ENCODE peak calls at places on chromosomes 1 and 21, in nine cellular contexts. D, F, S, B, L, Q, E, O and V are unnamed samples.

GRCh38 chr1:175043824-175044223 is 20.6 kb upstream of the MRPS14 start:
- DNase-seq in D (no peak), F (no peak), S (no peak), B (no peak), L (no peak), Q (no peak), E (peak; percentile 6), O (no peak), V (no peak)

GRCh38 chr1:94194079-94194478 is 43.3 kb downstream of the ARHGAP29 start:
- DNase-seq in D (no peak), F (no peak), S (no peak), B (no peak), L (no peak), Q (no peak), E (no peak), O (no peak), V (no peak)

GRCh38 chr1:81242103-81242502 is 558.6 kb upstream of the ADGRL2 start:
- DNase-seq in D (no peak), F (no peak), S (no peak), B (no peak), L (no peak), Q (no peak), E (no peak), O (no peak), V (no peak)

GRCh38 chr1:43073490-43074230 is 98.4 kb downstream of the EBNA1BP2 start:
- DNase-seq in D (peak; percentile 71), F (peak; percentile 86), S (peak; percentile 55), B (peak; percentile 67), L (peak; percentile 83), Q (peak; percentile 79), E (peak; percentile 88), O (peak; percentile 77), V (peak; percentile 78)

GRCh38 chr21:8988696-8989095 is 1532.7 kb upstream of the TPTE start:
- DNase-seq in D (no peak), F (no peak), S (no peak), B (no peak), L (no peak), Q (no peak), E (no peak), O (no peak), V (peak; percentile 83)

GRCh38 chr21:44421901-44422840 is 33.1 kb upstream of the LRRC3 start:
- DNase-seq in D (no peak), F (no peak), S (no peak), B (no peak), L (no peak), Q (no peak), E (no peak), O (no peak), V (no peak)

GRCh38 chr1:212630159-212630900 is 21.8 kb downstream of the ATF3 start:
- DNase-seq in D (no peak), F (peak; percentile 66), S (peak; percentile 71), B (peak; percentile 42), L (peak; percentile 77), Q (peak; percentile 73), E (peak; percentile 81), O (peak; percentile 62), V (peak; percentile 58)

GRCh38 chr1:8396083-8396911 is 78.4 kb downstream of the SLC45A1 start:
- DNase-seq in D (peak; percentile 49), F (peak; percentile 66), S (no peak), B (peak; percentile 83), L (no peak), Q (no peak), E (peak; percentile 76), O (no peak), V (peak; percentile 80)

GRCh38 chr21:45465611-45466329 is 60.8 kb downstream of the COL18A1 start:
- DNase-seq in D (no peak), F (no peak), S (no peak), B (no peak), L (no peak), Q (no peak), E (no peak), O (no peak), V (no peak)

GRCh38 chr1:58555393-58555792 is 8.9 kb upstream of the OMA1 start:
- DNase-seq in D (no peak), F (no peak), S (no peak), B (no peak), L (no peak), Q (no peak), E (no peak), O (no peak), V (no peak)

GRCh38 chr21:37552496-37553399 is 186.2 kb downstream of the DYRK1A start:
- DNase-seq in D (no peak), F (no peak), S (no peak), B (no peak), L (no peak), Q (no peak), E (no peak), O (no peak), V (no peak)

GRCh38 chr1:206590025-206590834 is 22.0 kb downstream of the EIF2D start:
- DNase-seq in D (peak; percentile 64), F (peak; percentile 34), S (no peak), B (peak; percentile 53), L (peak; percentile 40), Q (peak; percentile 34), E (peak; percentile 51), O (peak; percentile 96), V (peak; percentile 66)

GRCh38 chr1:202852163-202852904 is 36.6 kb downstream of the RABIF start:
- DNase-seq in D (peak; percentile 59), F (peak; percentile 80), S (peak; percentile 45), B (peak; percentile 62), L (peak; percentile 74), Q (peak; percentile 70), E (peak; percentile 84), O (peak; percentile 70), V (peak; percentile 63)

GRCh38 chr1:87250336-87250735 is 78.3 kb upstream of the LMO4 start:
- DNase-seq in D (no peak), F (no peak), S (no peak), B (no peak), L (no peak), Q (no peak), E (no peak), O (no peak), V (no peak)

GRCh38 chr1:208475951-208476824 is 232.0 kb upstream of the PLXNA2 start:
- DNase-seq in D (no peak), F (peak; percentile 9), S (no peak), B (peak; percentile 20), L (no peak), Q (peak; percentile 40), E (peak; percentile 26), O (no peak), V (no peak)

GRCh38 chr21:31641416-31641922 is 18.0 kb upstream of the SOD1 start:
- DNase-seq in D (no peak), F (no peak), S (no peak), B (no peak), L (no peak), Q (no peak), E (no peak), O (no peak), V (no peak)

GRCh38 chr1:116556289-116557006 is 14.4 kb downstream of the CD58 start:
- DNase-seq in D (peak; percentile 96), F (peak; percentile 97), S (peak; percentile 30), B (peak; percentile 84), L (peak; percentile 61), Q (no peak), E (peak; percentile 74), O (peak; percentile 95), V (peak; percentile 86)
- TF ChIP-seq CTCF in D (no peak), F (no peak), S (no peak), B (no peak), L (no peak), Q (no peak), E (no peak), O (no peak), V (no peak)

GRCh38 chr1:225736651-225737097 is 41.0 kb upstream of the SRP9 start:
- DNase-seq in D (no peak), F (peak; percentile 29), S (no peak), B (no peak), L (no peak), Q (no peak), E (peak; percentile 25), O (peak; percentile 37), V (peak; percentile 18)

GRCh38 chr1:225733254-225733653 is 44.4 kb upstream of the SRP9 start:
- DNase-seq in D (no peak), F (peak; percentile 31), S (no peak), B (no peak), L (no peak), Q (no peak), E (peak; percentile 24), O (no peak), V (no peak)

GRCh38 chr1:225737179-225737578 is 40.4 kb upstream of the SRP9 start:
- DNase-seq in D (no peak), F (no peak), S (no peak), B (no peak), L (no peak), Q (no peak), E (no peak), O (peak; percentile 77), V (peak; percentile 23)

GRCh38 chr1:225737866-225738265 is 39.8 kb upstream of the SRP9 start:
- DNase-seq in D (no peak), F (no peak), S (no peak), B (no peak), L (no peak), Q (no peak), E (no peak), O (no peak), V (no peak)

DNA sequence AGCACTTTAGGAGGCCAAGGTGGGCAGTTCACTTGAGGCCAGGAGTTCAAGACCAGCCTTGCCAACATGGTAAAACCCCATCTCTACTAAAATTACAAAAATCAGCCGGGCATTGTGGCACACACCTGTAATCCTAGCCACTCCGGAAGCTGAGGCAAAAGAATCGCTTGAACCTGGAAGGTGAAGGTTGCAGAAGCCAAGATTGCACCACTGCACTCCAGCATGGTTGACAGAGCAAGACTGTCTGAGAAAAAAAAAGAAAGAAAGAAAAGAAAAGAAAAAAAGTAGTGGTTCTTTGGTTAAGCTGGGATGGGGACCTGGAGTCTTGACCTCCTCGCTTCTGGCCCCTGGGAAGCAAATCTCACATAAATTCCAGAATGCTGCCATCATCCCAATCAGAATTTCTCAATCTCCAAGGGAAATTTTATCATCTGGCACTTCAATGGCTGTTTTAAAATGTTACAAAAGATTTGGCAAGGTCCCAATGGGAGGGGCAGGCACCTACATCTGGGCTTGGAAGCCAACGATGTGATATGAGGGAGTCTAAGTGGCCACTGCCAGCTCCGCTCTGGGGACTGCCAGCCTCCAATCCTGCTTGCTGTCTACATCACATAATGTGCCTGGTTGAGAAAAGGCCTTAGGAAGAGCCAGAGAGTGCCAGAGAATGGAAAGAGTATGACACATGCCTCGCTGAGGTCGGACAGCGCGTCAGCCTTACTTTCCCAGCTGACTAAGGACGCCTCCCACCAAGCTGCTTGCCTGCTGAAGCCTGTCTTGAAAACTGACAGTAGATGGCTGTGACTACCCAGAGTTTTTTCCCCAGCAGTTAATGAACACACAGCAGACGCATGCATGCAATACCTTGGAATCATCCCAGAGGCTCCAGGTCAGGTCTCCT is 42.1 kb upstream of the SRP9 start:
- DNase-seq in D (peak; percentile 95), F (peak; percentile 96), S (no peak), B (peak; percentile 97), L (no peak), Q (no peak), E (peak; percentile 95), O (peak; percentile 97), V (peak; percentile 96)
- TF ChIP-seq CTCF in D (peak; percentile 33), F (no peak), S (no peak), B (peak; percentile 29), L (no peak), Q (no peak), E (peak; percentile 17), O (no peak), V (no peak)

GRCh38 chr1:74732960-74733615 is at the start of the genes CRYZ and TYW3:
- DNase-seq in D (peak; percentile 94), F (peak; percentile 96), S (peak; percentile 91), B (peak; percentile 93), L (peak; percentile 73), Q (peak; percentile 84), E (peak; percentile 96), O (peak; percentile 70), V (peak; percentile 95)
- TF ChIP-seq CTCF in D (no peak), F (no peak), S (no peak), B (peak; percentile 10), L (no peak), Q (no peak), E (no peak), O (no peak), V (no peak)

GRCh38 chr1:180028864-180029263 is 74.3 kb downstream of the CEP350 start:
- DNase-seq in D (no peak), F (peak; percentile 29), S (peak; percentile 44), B (no peak), L (no peak), Q (no peak), E (peak; percentile 16), O (no peak), V (no peak)
- TF ChIP-seq CTCF in D (no peak), F (peak; percentile 39), S (peak; percentile 52), B (peak; percentile 31), L (no peak), Q (no peak), E (peak; percentile 32), O (no peak), V (peak; percentile 19)